ENCODE peak calls at places on chromosomes 6 and 20, in four cellular contexts. F, T, O and Y are unnamed samples.

GRCh38 chr20:15923030-15923776 is 650.0 kb downstream of the KIF16B start:
- DNase-seq in F (no peak), T (no peak), O (no peak), Y (no peak)

GRCh38 chr20:10556519-10557083 is 117.2 kb downstream of the JAG1 start:
- DNase-seq in F (no peak), T (no peak), O (no peak), Y (no peak)

GRCh38 chr6:38179300-38179699 is 359.8 kb downstream of the ZFAND3 start:
- DNase-seq in F (peak; percentile 16), T (no peak), O (no peak), Y (no peak)

GRCh38 chr20:15799871-15800270 is 773.4 kb downstream of the KIF16B start:
- DNase-seq in F (no peak), T (no peak), O (no peak), Y (peak; percentile 29)

GRCh38 chr6:33609444-33610034 is 11.6 kb upstream of the ITPR3 start:
- DNase-seq in F (no peak), T (no peak), O (no peak), Y (no peak)

GRCh38 chr6:72620866-72621242 is 1.0 kb upstream of the KCNQ5 start:
- DNase-seq in F (no peak), T (no peak), O (no peak), Y (no peak)

GRCh38 chr6:680204-680603 is 12.7 kb downstream of the EXOC2 start:
- DNase-seq in F (no peak), T (no peak), O (no peak), Y (no peak)

GRCh38 chr6:56618050-56618449 is 24.6 kb downstream of the DST start:
- DNase-seq in F (no peak), T (no peak), O (no peak), Y (no peak)

GRCh38 chr20:60895363-60896079 is 356.5 kb upstream of the CDH4 start:
- DNase-seq in F (no peak), T (no peak), O (no peak), Y (no peak)

GRCh38 chr20:7798176-7798575 is 142.1 kb downstream of the HAO1 start:
- DNase-seq in F (no peak), T (no peak), O (no peak), Y (peak; percentile 9)

GRCh38 chr6:43076093-43076927 is at the start of gene PTK7:
- DNase-seq in F (peak; percentile 81), T (peak; percentile 15), O (peak; percentile 86), Y (no peak)

GRCh38 chr6:2949536-2950083 is 21.8 kb downstream of the SERPINB6 start:
- DNase-seq in F (no peak), T (no peak), O (no peak), Y (no peak)

GRCh38 chr6:70956451-70957283 is at the start of gene B3GAT2:
- DNase-seq in F (peak; percentile 24), T (no peak), O (peak; percentile 77), Y (no peak)

GRCh38 chr6:3869284-3869631 is 20.1 kb downstream of the FAM50B start:
- DNase-seq in F (no peak), T (no peak), O (no peak), Y (no peak)

GRCh38 chr6:63764318-63764916 is 128.8 kb downstream of the PHF3 start:
- DNase-seq in F (peak; percentile 25), T (no peak), O (peak; percentile 45), Y (no peak)

GRCh38 chr6:154721460-154721859 is 11.8 kb upstream of the SCAF8 start:
- DNase-seq in F (no peak), T (no peak), O (no peak), Y (peak; percentile 10)

GRCh38 chr6:49553353-49553752 is 2.9 kb downstream of the C6orf141 start:
- DNase-seq in F (no peak), T (no peak), O (no peak), Y (no peak)

GRCh38 chr20:6265204-6265904 is 142.5 kb upstream of the FERMT1 start:
- DNase-seq in F (peak; percentile 47), T (no peak), O (no peak), Y (peak; percentile 64)

GRCh38 chr6:7787137-7787575 is 61.3 kb downstream of the BMP6 start:
- DNase-seq in F (no peak), T (no peak), O (no peak), Y (no peak)

GRCh38 chr6:159451051-159451450 is 242.0 kb downstream of the SOD2 start:
- DNase-seq in F (no peak), T (no peak), O (no peak), Y (no peak)

GRCh38 chr20:5714261-5715041 is 35.8 kb upstream of the SHLD1 start:
- DNase-seq in F (peak; percentile 17), T (peak; percentile 30), O (no peak), Y (peak; percentile 35)

GRCh38 chr20:40815156-40816038 is 126.4 kb upstream of the MAFB start:
- DNase-seq in F (no peak), T (no peak), O (no peak), Y (no peak)

GRCh38 chr6:46044876-46045617 is 29.4 kb upstream of the CLIC5 start:
- DNase-seq in F (no peak), T (no peak), O (no peak), Y (peak; percentile 81)

GRCh38 chr6:15364401-15365037 is 118.7 kb downstream of the JARID2 start:
- DNase-seq in F (no peak), T (no peak), O (no peak), Y (no peak)

GRCh38 chr6:36028887-36029324 is 1.3 kb downstream of the MAPK14 start:
- DNase-seq in F (peak; percentile 15), T (peak; percentile 70), O (peak; percentile 50), Y (peak; percentile 25)

GRCh38 chr20:44686934-44687333 is 28.2 kb upstream of the CCN5 start:
- DNase-seq in F (no peak), T (no peak), O (no peak), Y (no peak)

GRCh38 chr6:170042596-170043118 is 248.2 kb downstream of the DLL1 start:
- DNase-seq in F (no peak), T (no peak), O (no peak), Y (no peak)

GRCh38 chr6:36946526-36946925 is 8.0 kb upstream of the PI16 start:
- DNase-seq in F (no peak), T (no peak), O (no peak), Y (no peak)

GRCh38 chr20:62671765-62672164 is 29.5 kb downstream of the SLCO4A1 start:
- DNase-seq in F (no peak), T (no peak), O (no peak), Y (no peak)

GRCh38 chr6:34476462-34476861 is 10.6 kb downstream of the PACSIN1 start:
- DNase-seq in F (no peak), T (no peak), O (no peak), Y (no peak)

GRCh38 chr20:46544576-46544975 is 5.9 kb downstream of the OCSTAMP start:
- DNase-seq in F (no peak), T (no peak), O (no peak), Y (no peak)

GRCh38 chr6:89045585-89045984 is 35.0 kb upstream of the PNRC1 start:
- DNase-seq in F (no peak), T (no peak), O (no peak), Y (no peak)

GRCh38 chr20:11452326-11452725 is 465.4 kb upstream of the BTBD3 start:
- DNase-seq in F (no peak), T (no peak), O (no peak), Y (no peak)

GRCh38 chr6:167824591-167825041 is 2.1 kb upstream of the AFDN start:
- DNase-seq in F (no peak), T (no peak), O (no peak), Y (peak; percentile 28)

GRCh38 chr6:30490031-30490876 is 945 bp downstream of the HLA-E start:
- DNase-seq in F (no peak), T (peak; percentile 78), O (no peak), Y (peak; percentile 73)

GRCh38 chr6:149237464-149237863 is 80.0 kb upstream of the TAB2 start:
- DNase-seq in F (no peak), T (no peak), O (no peak), Y (no peak)

GRCh38 chr6:298233-299049 is 6.2 kb downstream of the DUSP22 start:
- DNase-seq in F (no peak), T (no peak), O (no peak), Y (no peak)

GRCh38 chr20:57416296-57417022 is 25.3 kb downstream of the RBM38 start:
- DNase-seq in F (no peak), T (no peak), O (no peak), Y (no peak)

GRCh38 chr6:45637611-45638257 is 260.0 kb upstream of the SUPT3H start:
- DNase-seq in F (no peak), T (no peak), O (no peak), Y (no peak)